ENCODE peak calls at places on chromosome 21, in six cellular contexts. One of them, this sample, is unnamed.

GRCh38 chr21:33510826-33511225 is 19.3 kb upstream of the DNAJC28 start:
- DNase-seq in RWPE1: no peak
- DNase-seq in transverse colon: no peak
- DNase-seq in GM06990: no peak
- DNase-seq in HEK293T: no peak
- DNase-seq in CD8-positive, alpha-beta T cell: no peak
- DNase-seq in this sample: peak; percentile 96

GRCh38 chr21:34074283-34075098 is 1.1 kb downstream of the MRPS6 start:
- DNase-seq in transverse colon: no peak
- DNase-seq in RWPE1: peak; percentile 17
- DNase-seq in GM06990: peak; percentile 34
- DNase-seq in CD8-positive, alpha-beta T cell: peak; percentile 12
- DNase-seq in HEK293T: no peak
- DNase-seq in this sample: peak; percentile 47

GRCh38 chr21:44601596-44602473 is 1.4 kb downstream of the KRTAP10-7 start:
- DNase-seq in HEK293T: no peak
- DNase-seq in CD8-positive, alpha-beta T cell: no peak
- DNase-seq in RWPE1: no peak
- DNase-seq in transverse colon: no peak
- DNase-seq in GM06990: no peak
- DNase-seq in this sample: no peak

GRCh38 chr21:44010429-44010828 is 1.7 kb upstream of the TRAPPC10 start:
- DNase-seq in CD8-positive, alpha-beta T cell: no peak
- DNase-seq in RWPE1: no peak
- DNase-seq in HEK293T: no peak
- DNase-seq in GM06990: no peak
- DNase-seq in transverse colon: no peak
- DNase-seq in this sample: no peak

GRCh38 chr21:35254006-35254751 is 205.1 kb upstream of the RUNX1 start:
- DNase-seq in transverse colon: peak; percentile 44
- DNase-seq in RWPE1: no peak
- DNase-seq in GM06990: no peak
- DNase-seq in CD8-positive, alpha-beta T cell: no peak
- DNase-seq in HEK293T: no peak
- DNase-seq in this sample: no peak

GRCh38 chr21:28393279-28393678 is 599.4 kb downstream of the LTN1 start:
- DNase-seq in HEK293T: no peak
- DNase-seq in CD8-positive, alpha-beta T cell: no peak
- DNase-seq in GM06990: no peak
- DNase-seq in transverse colon: peak; percentile 83
- DNase-seq in RWPE1: peak; percentile 73
- DNase-seq in this sample: peak; percentile 20

GRCh38 chr21:46056450-46056903 is 41.4 kb upstream of the COL6A2 start:
- DNase-seq in transverse colon: peak; percentile 74
- DNase-seq in RWPE1: no peak
- DNase-seq in GM06990: no peak
- DNase-seq in CD8-positive, alpha-beta T cell: no peak
- DNase-seq in HEK293T: no peak
- DNase-seq in this sample: no peak

GRCh38 chr21:46063734-46064680 is 33.9 kb upstream of the COL6A2 start:
- DNase-seq in CD8-positive, alpha-beta T cell: no peak
- DNase-seq in HEK293T: no peak
- DNase-seq in GM06990: no peak
- DNase-seq in RWPE1: no peak
- DNase-seq in transverse colon: no peak
- DNase-seq in this sample: no peak

GRCh38 chr21:37370152-37371040 is 3.8 kb downstream of the DYRK1A start:
- DNase-seq in HEK293T: no peak
- DNase-seq in GM06990: peak; percentile 50
- DNase-seq in RWPE1: no peak
- DNase-seq in transverse colon: no peak
- DNase-seq in CD8-positive, alpha-beta T cell: no peak
- DNase-seq in this sample: peak; percentile 60

GRCh38 chr21:46549650-46550049 is 55.2 kb downstream of the S100B start:
- DNase-seq in transverse colon: no peak
- DNase-seq in HEK293T: no peak
- DNase-seq in GM06990: no peak
- DNase-seq in CD8-positive, alpha-beta T cell: no peak
- DNase-seq in RWPE1: no peak
- DNase-seq in this sample: no peak

GRCh38 chr21:15730484-15731242 is 881 bp downstream of the USP25 start:
- DNase-seq in CD8-positive, alpha-beta T cell: no peak
- DNase-seq in HEK293T: no peak
- DNase-seq in GM06990: no peak
- DNase-seq in transverse colon: no peak
- DNase-seq in RWPE1: no peak
- DNase-seq in this sample: peak; percentile 30

GRCh38 chr21:37551406-37552355 is 185.1 kb downstream of the DYRK1A start:
- DNase-seq in CD8-positive, alpha-beta T cell: no peak
- DNase-seq in transverse colon: no peak
- DNase-seq in RWPE1: no peak
- DNase-seq in GM06990: no peak
- DNase-seq in HEK293T: no peak
- DNase-seq in this sample: no peak

GRCh38 chr21:44478801-44479167 is 23.5 kb downstream of the LRRC3 start:
- DNase-seq in CD8-positive, alpha-beta T cell: no peak
- DNase-seq in transverse colon: no peak
- DNase-seq in GM06990: no peak
- DNase-seq in RWPE1: no peak
- DNase-seq in HEK293T: no peak
- DNase-seq in this sample: no peak

GRCh38 chr21:14114251-14114650 is 96.5 kb downstream of the LIPI start:
- DNase-seq in transverse colon: no peak
- DNase-seq in RWPE1: peak; percentile 8
- DNase-seq in GM06990: no peak
- DNase-seq in CD8-positive, alpha-beta T cell: no peak
- DNase-seq in HEK293T: no peak
- DNase-seq in this sample: no peak

GRCh38 chr21:34029724-34030528 is 43.5 kb upstream of the MRPS6 start:
- DNase-seq in HEK293T: peak; percentile 84
- DNase-seq in RWPE1: peak; percentile 65
- DNase-seq in CD8-positive, alpha-beta T cell: peak; percentile 28
- DNase-seq in transverse colon: peak; percentile 36
- DNase-seq in GM06990: peak; percentile 68
- DNase-seq in this sample: peak; percentile 35

GRCh38 chr21:46634966-46635323 is 529 bp upstream of the PRMT2 start:
- DNase-seq in HEK293T: no peak
- DNase-seq in CD8-positive, alpha-beta T cell: no peak
- DNase-seq in GM06990: no peak
- DNase-seq in transverse colon: no peak
- DNase-seq in RWPE1: peak; percentile 69
- DNase-seq in this sample: no peak

GRCh38 chr21:45176141-45176540 is 101.8 kb downstream of the ADARB1 start:
- DNase-seq in CD8-positive, alpha-beta T cell: no peak
- DNase-seq in RWPE1: no peak
- DNase-seq in GM06990: no peak
- DNase-seq in HEK293T: no peak
- DNase-seq in transverse colon: no peak
- DNase-seq in this sample: no peak

GRCh38 chr21:46294647-46295176 is 8.6 kb downstream of the YBEY start:
- DNase-seq in CD8-positive, alpha-beta T cell: no peak
- DNase-seq in RWPE1: no peak
- DNase-seq in transverse colon: no peak
- DNase-seq in HEK293T: peak; percentile 6
- DNase-seq in GM06990: no peak
- DNase-seq in this sample: peak; percentile 46

GRCh38 chr21:26194811-26195251 is 24.3 kb upstream of the APP start:
- DNase-seq in CD8-positive, alpha-beta T cell: no peak
- DNase-seq in transverse colon: no peak
- DNase-seq in GM06990: no peak
- DNase-seq in RWPE1: no peak
- DNase-seq in HEK293T: no peak
- DNase-seq in this sample: no peak

GRCh38 chr21:44304846-44305245 is 5.0 kb downstream of the PFKL start:
- DNase-seq in transverse colon: peak; percentile 64
- DNase-seq in HEK293T: peak; percentile 69
- DNase-seq in GM06990: no peak
- DNase-seq in CD8-positive, alpha-beta T cell: peak; percentile 50
- DNase-seq in RWPE1: peak; percentile 48
- DNase-seq in this sample: peak; percentile 33

GRCh38 chr21:44054710-44055109 is 42.6 kb downstream of the TRAPPC10 start:
- DNase-seq in HEK293T: no peak
- DNase-seq in GM06990: no peak
- DNase-seq in RWPE1: no peak
- DNase-seq in CD8-positive, alpha-beta T cell: no peak
- DNase-seq in transverse colon: no peak
- DNase-seq in this sample: no peak

GRCh38 chr21:17610862-17611261 is 1.8 kb downstream of the BTG3 start:
- DNase-seq in RWPE1: no peak
- DNase-seq in GM06990: no peak
- DNase-seq in CD8-positive, alpha-beta T cell: no peak
- DNase-seq in transverse colon: peak; percentile 15
- DNase-seq in HEK293T: no peak
- DNase-seq in this sample: peak; percentile 37

GRCh38 chr21:45440736-45441350 is 35.9 kb downstream of the COL18A1 start:
- DNase-seq in HEK293T: no peak
- DNase-seq in transverse colon: no peak
- DNase-seq in CD8-positive, alpha-beta T cell: no peak
- DNase-seq in RWPE1: no peak
- DNase-seq in GM06990: no peak
- DNase-seq in this sample: no peak